ENCODE peak calls at places on chromosomes 13 and 19, in nine cellular contexts. J, O, E, S, I, V, R, K and N are unnamed samples.

GRCh38 chr19:53308339-53308811 is 25.2 kb upstream of the ZNF845 start:
- DNase-seq in J (no peak), O (no peak), E (no peak), R (no peak), K (no peak), I (no peak), V (no peak), S (no peak), N (peak; percentile 1)

GRCh38 chr19:45103200-45103624 is 10.2 kb downstream of the PPP1R37 start:
- DNase-seq in J (no peak), K (no peak), E (no peak), S (peak; percentile 47), R (peak; percentile 68), I (no peak), V (peak; percentile 30), O (no peak), N (peak; percentile 33)

GRCh38 chr13:109545964-109546363 is 240.4 kb downstream of the IRS2 start:
- DNase-seq in J (no peak), K (no peak), E (no peak), O (no peak), S (no peak), V (no peak), R (no peak), I (no peak), N (no peak)

GRCh38 chr13:44752184-44752583 is 176.1 kb upstream of the TSC22D1 start:
- DNase-seq in E (no peak), J (no peak), I (no peak), K (no peak), R (no peak), O (no peak), S (no peak), V (no peak), N (no peak)

GRCh38 chr13:106432636-106433035 is 102.8 kb downstream of the EFNB2 start:
- DNase-seq in V (no peak), I (no peak), E (no peak), J (peak; percentile 64), O (no peak), K (no peak), R (peak; percentile 35), S (no peak), N (no peak)

GRCh38 chr13:46529509-46529908 is 23.5 kb upstream of the LRCH1 start:
- DNase-seq in O (no peak), K (no peak), E (no peak), S (no peak), V (no peak), J (no peak), I (no peak), R (no peak), N (no peak)

GRCh38 chr13:112725346-112726017 is 35.6 kb downstream of the ATP11A start:
- DNase-seq in R (peak; percentile 47), I (no peak), J (peak; percentile 39), K (no peak), O (no peak), S (peak; percentile 4), V (no peak), E (peak; percentile 46), N (peak; percentile 13)

GRCh38 chr13:113532156-113532806 is 41.8 kb upstream of the DCUN1D2 start:
- DNase-seq in R (peak; percentile 45), S (no peak), J (peak; percentile 74), I (no peak), V (no peak), E (no peak), O (no peak), K (no peak), N (no peak)

GRCh38 chr19:8307400-8307964 is 676 bp downstream of the CD320 start:
- DNase-seq in V (no peak), O (no peak), K (no peak), J (no peak), I (no peak), R (no peak), E (no peak), S (no peak), N (no peak)

GRCh38 chr19:49855676-49856573 is 5.0 kb downstream of the PTOV1 start:
- DNase-seq in I (no peak), R (no peak), S (no peak), O (no peak), V (no peak), E (no peak), J (no peak), K (no peak), N (no peak)

GRCh38 chr19:48290341-48290922 is 20.6 kb downstream of the ZNF114 start:
- DNase-seq in R (peak; percentile 77), S (no peak), I (no peak), J (no peak), E (no peak), V (no peak), O (no peak), K (peak; percentile 28), N (no peak)